ENCODE peak calls at places on chromosomes 13 and 19, in ten cellular contexts. Q is AG08395; L is stimulated activated CD4-positive, alpha-beta T cell treated with anti-CD3 and anti-CD28 coated beads, Interleukin-12 subunit alpha, Interleukin-12 subunit beta, amount 100 ng/mL, for 48 hours; N is left ventricle myocardium inferior; V is midbrain; Y is T-helper 2 cell; P is A549; G is stimulated activated CD8-positive, alpha-beta memory T cell treated with anti-CD3 and anti-CD28 coated beads, Interleukin-15, amount 100 ng/mL, for 24 hours; F is G401; W is IMR-90. B is an unnamed sample.

GRCh38 chr13:76293751-76294150 is 592.5 kb downstream of the KCTD12 start:
- DNase-seq in G (no peak), W (no peak), N (no peak), Y (no peak), L (no peak), Q (peak), F (no peak), P (peak), V (no peak), B (no peak)

GRCh38 chr13:42039457-42039945 is 8.9 kb upstream of the DGKH start:
- DNase-seq in Q (peak), L (no peak), W (no peak), P (peak), Y (no peak), G (no peak), V (peak), N (no peak), F (peak), B (no peak)

GRCh38 chr13:81778350-81778749 is 1437.4 kb upstream of the SPRY2 start:
- DNase-seq in G (no peak), Q (no peak), N (no peak), P (no peak), Y (no peak), L (no peak), V (no peak), W (no peak), F (no peak), B (no peak)

GRCh38 chr19:7969560-7969949 is 26.1 kb upstream of the TIMM44 start:
- DNase-seq in N (no peak), G (no peak), L (no peak), F (no peak), Q (no peak), Y (no peak), P (no peak), V (no peak), W (no peak), B (no peak)

GRCh38 chr13:28173793-28174192 is 35.4 kb downstream of the PAN3 start:
- DNase-seq in V (no peak), G (no peak), Q (no peak), W (no peak), L (no peak), Y (no peak), F (no peak), N (no peak), P (no peak), B (no peak)

GRCh38 chr19:49432141-49433073 is 7.2 kb downstream of the GFY start:
- DNase-seq in W (no peak), Y (peak), F (peak), V (no peak), P (no peak), L (no peak), Q (no peak), G (no peak), N (no peak), B (no peak)

GRCh38 chr19:15444505-15445226 is 5.1 kb downstream of the WIZ start:
- DNase-seq in G (no peak), L (no peak), Q (no peak), Y (no peak), N (no peak), W (no peak), V (no peak), P (no peak), F (no peak), B (no peak)

GRCh38 chr19:33432408-33433170 is 59.1 kb downstream of the CEBPG start:
- DNase-seq in G (no peak), W (no peak), P (no peak), V (no peak), Q (no peak), L (no peak), N (no peak), F (no peak), Y (no peak), B (no peak)

GRCh38 chr13:20702945-20703784 is at the start of gene IL17D:
- DNase-seq in W (no peak), F (peak), L (no peak), Y (peak), V (peak), G (no peak), Q (peak), N (no peak), P (no peak), B (peak)

GRCh38 chr19:33277434-33277833 is 24.9 kb downstream of the CEBPA start:
- DNase-seq in G (no peak), W (no peak), Q (no peak), V (no peak), Y (no peak), F (no peak), N (no peak), L (no peak), P (no peak), B (no peak)

GRCh38 chr19:18309525-18310064 is 13.3 kb downstream of the LSM4 start:
- DNase-seq in P (no peak), Q (no peak), V (no peak), F (no peak), N (no peak), Y (no peak), L (no peak), W (no peak), G (no peak), B (no peak)

GRCh38 chr13:42968906-42969305 is 23.1 kb downstream of the EPSTI1 start:
- DNase-seq in V (no peak), G (no peak), P (no peak), L (no peak), F (no peak), Y (no peak), N (no peak), W (no peak), Q (no peak), B (no peak)

GRCh38 chr13:41154042-41154441 is 21.4 kb upstream of the KBTBD6 start:
- DNase-seq in G (no peak), Q (no peak), F (no peak), P (no peak), N (no peak), L (no peak), V (no peak), Y (no peak), W (no peak), B (no peak)

GRCh38 chr19:36030264-36031148 is 2.2 kb downstream of the CLIP3 start:
- DNase-seq in N (no peak), G (no peak), L (no peak), Y (no peak), W (peak), V (no peak), P (peak), Q (peak), F (peak), B (no peak)

GRCh38 chr13:21067794-21068193 is 6.4 kb upstream of the LATS2 start:
- DNase-seq in V (no peak), F (no peak), G (no peak), P (no peak), L (no peak), Y (no peak), N (no peak), Q (no peak), W (no peak), B (no peak)

B was measured in NCI-H1930.